ENCODE peak calls at places on chromosome 11, in six cellular contexts. T, C, U, R, P and F are unnamed samples.
A peak's percentile ranks its signal among the peaks of the same experiment; 100 is the strongest.

GRCh38 chr11:35009191-35009940 is 92.9 kb downstream of the PDHX start:
- DNase-seq in T (no peak), C (peak; percentile 97), U (no peak), R (no peak), P (no peak), F (no peak)

GRCh38 chr11:14500181-14500651 is 605 bp upstream of the COPB1 start:
- DNase-seq in T (peak; percentile 24), C (peak; percentile 69), U (peak; percentile 75), R (no peak), P (no peak), F (no peak)

GRCh38 chr11:132422725-132423124 is 1052.3 kb downstream of the NTM start:
- DNase-seq in T (no peak), C (no peak), U (no peak), R (no peak), P (no peak), F (no peak)

GRCh38 chr11:134390706-134391105 is 21.3 kb downstream of the B3GAT1 start:
- DNase-seq in T (no peak), C (no peak), U (no peak), R (no peak), P (no peak), F (no peak)

GRCh38 chr11:13850256-13851010 is 112.1 kb upstream of the SPON1 start:
- DNase-seq in T (no peak), C (no peak), U (no peak), R (no peak), P (no peak), F (no peak)

GRCh38 chr11:128689946-128690745 is 3.7 kb upstream of the FLI1 start:
- DNase-seq in T (peak; percentile 54), C (peak; percentile 37), U (no peak), R (no peak), P (no peak), F (no peak)

GRCh38 chr11:93659841-93660240 is 1.6 kb upstream of the CEP295 start:
- DNase-seq in T (no peak), C (peak; percentile 27), U (no peak), R (no peak), P (no peak), F (no peak)

GRCh38 chr11:72896431-72896830 is 82.2 kb downstream of the ATG16L2 start:
- DNase-seq in T (no peak), C (no peak), U (no peak), R (no peak), P (no peak), F (no peak)

GRCh38 chr11:47494996-47495855 is 46.3 kb upstream of the RAPSN start:
- DNase-seq in T (no peak), C (no peak), U (no peak), R (no peak), P (no peak), F (no peak)

GRCh38 chr11:134742228-134742612 is 330.2 kb upstream of the B3GAT1 start:
- DNase-seq in T (no peak), C (peak; percentile 59), U (peak; percentile 57), R (no peak), P (no peak), F (no peak)